ENCODE peak calls at places on chromosomes 1 and 21, in eight cellular contexts. N, Q, Z, R, X, H, S and P are unnamed samples.

GRCh38 chr1:199522936-199523335 is 504.6 kb upstream of the NR5A2 start:
- DNase-seq in N (no peak), Q (no peak), Z (no peak), R (no peak), X (no peak), H (no peak), S (no peak), P (no peak)

GRCh38 chr1:200355815-200356214 is 54.0 kb downstream of the ZNF281 start:
- DNase-seq in N (no peak), Q (no peak), Z (no peak), R (no peak), X (no peak), H (no peak), S (no peak), P (no peak)

GRCh38 chr1:203702130-203702577 is 62.8 kb upstream of the LAX1 start:
- DNase-seq in N (peak), Q (peak), Z (peak), R (peak), X (no peak), H (no peak), S (peak), P (peak)

GRCh38 chr1:206419783-206420182 is 50.5 kb upstream of the IKBKE start:
- DNase-seq in N (no peak), Q (no peak), Z (no peak), R (no peak), X (no peak), H (no peak), S (no peak), P (no peak)

GRCh38 chr1:9442986-9443385 is 96.3 kb upstream of the SLC25A33 start:
- DNase-seq in N (no peak), Q (no peak), Z (no peak), R (no peak), X (no peak), H (no peak), S (no peak), P (no peak)

GRCh38 chr1:24558902-24559791 is 3.3 kb downstream of the NCMAP start:
- DNase-seq in N (no peak), Q (no peak), Z (no peak), R (peak), X (no peak), H (peak), S (peak), P (no peak)

GRCh38 chr21:38346286-38346685 is 89.5 kb downstream of the KCNJ15 start:
- DNase-seq in N (no peak), Q (no peak), Z (no peak), R (no peak), X (no peak), H (no peak), S (no peak), P (no peak)

GRCh38 chr1:89525169-89525855 is 683 bp downstream of the LRRC8B start:
- DNase-seq in N (peak), Q (peak), Z (no peak), R (no peak), X (no peak), H (peak), S (peak), P (no peak)

GRCh38 chr1:42777860-42778259 is 6.9 kb upstream of the TMEM269 start:
- DNase-seq in N (no peak), Q (no peak), Z (no peak), R (peak), X (no peak), H (no peak), S (no peak), P (no peak)

GRCh38 chr21:44392185-44392584 is 38.8 kb downstream of the TRPM2 start:
- DNase-seq in N (no peak), Q (no peak), Z (no peak), R (no peak), X (no peak), H (no peak), S (no peak), P (no peak)